ENCODE peak calls at places on chromosomes 12 and 14, in ten cellular contexts. P is IMR-90, V is heart left ventricle, J is A549, X is testis, W is HCT116, I is Peyer's patch, B is spleen, N is ovary, T is endothelial cell of umbilical vein. H is an unnamed sample.

GRCh38 chr12:87317302-87317701 is 711.9 kb downstream of the C12orf50 start:
- DNase-seq in P (peak; percentile 8), V (no peak), J (no peak), X (no peak), W (no peak), I (no peak), B (no peak), N (no peak), T (peak; percentile 55), H (no peak)

GRCh38 chr14:56331815-56332214 is 213.6 kb downstream of the PELI2 start:
- DNase-seq in P (peak; percentile 39), V (no peak), J (no peak), X (no peak), W (no peak), I (no peak), B (no peak), N (no peak), T (no peak), H (no peak)

GRCh38 chr12:11839093-11839641 is 189.7 kb downstream of the ETV6 start:
- DNase-seq in P (peak; percentile 61), V (no peak), J (no peak), X (no peak), W (no peak), I (peak; percentile 76), B (no peak), N (no peak), T (peak; percentile 93), H (no peak)

GRCh38 chr14:49892301-49892635 is 614 bp upstream of the ARF6 start:
- DNase-seq in P (peak; percentile 82), V (no peak), J (peak; percentile 91), X (peak; percentile 83), W (no peak), I (peak; percentile 84), B (no peak), N (peak; percentile 74), T (peak; percentile 83), H (peak; percentile 90)

GRCh38 chr14:51540364-51540763 is 111.3 kb upstream of the FRMD6 start:
- DNase-seq in P (peak; percentile 41), V (no peak), J (no peak), X (no peak), W (no peak), I (no peak), B (no peak), N (no peak), T (no peak), H (no peak)

GRCh38 chr12:121711925-121712461 is 559 bp upstream of the TMEM120B start:
- DNase-seq in P (no peak), V (peak; percentile 66), J (peak; percentile 53), X (peak; percentile 49), W (no peak), I (peak; percentile 58), B (peak; percentile 80), N (no peak), T (no peak), H (peak; percentile 72)

GRCh38 chr14:88005050-88005481 is at the start of gene GPR65:
- DNase-seq in P (no peak), V (no peak), J (no peak), X (no peak), W (no peak), I (peak; percentile 73), B (no peak), N (no peak), T (no peak), H (no peak)

GRCh38 chr14:54621686-54622085 is 54.8 kb downstream of the SAMD4A start:
- DNase-seq in P (peak; percentile 81), V (no peak), J (no peak), X (no peak), W (no peak), I (no peak), B (no peak), N (no peak), T (no peak), H (no peak)

GRCh38 chr12:90902596-90902995 is 52.4 kb downstream of the CCER1 start:
- DNase-seq in P (no peak), V (no peak), J (no peak), X (no peak), W (no peak), I (no peak), B (no peak), N (no peak), T (no peak), H (no peak)

GRCh38 chr14:63470877-63471565 is 72.2 kb downstream of the PPP2R5E start:
- DNase-seq in P (peak; percentile 91), V (no peak), J (peak; percentile 79), X (no peak), W (peak; percentile 16), I (no peak), B (no peak), N (no peak), T (peak; percentile 76), H (no peak)

GRCh38 chr12:59812716-59813115 is 216.9 kb downstream of the SLC16A7 start:
- DNase-seq in P (no peak), V (no peak), J (no peak), X (no peak), W (no peak), I (no peak), B (no peak), N (no peak), T (no peak), H (no peak)

DNA sequence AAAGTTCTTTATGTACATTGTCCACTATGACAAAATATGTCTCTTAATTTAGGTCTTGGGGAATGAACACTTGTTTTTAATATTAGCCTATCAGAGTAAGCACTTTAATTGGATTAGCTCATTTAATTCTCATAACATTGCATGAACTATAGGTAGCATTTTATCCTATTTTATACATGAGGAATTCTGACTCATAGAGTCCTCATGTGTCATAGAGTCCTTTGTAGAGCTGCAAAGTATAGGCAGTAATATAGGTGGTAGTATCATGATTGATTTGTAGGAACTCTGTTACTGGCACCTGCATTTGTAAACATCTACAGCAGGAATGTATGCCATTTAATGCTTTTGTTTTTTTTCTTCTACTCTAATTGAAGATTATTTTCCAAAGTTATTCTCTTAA is 96.0 kb downstream of the GPHN start:
- DNase-seq in P (no peak), V (no peak), J (no peak), X (no peak), W (no peak), I (no peak), B (no peak), N (no peak), T (no peak), H (no peak)
- TF ChIP-seq POLR2A in P (no peak), V (no peak), J (no peak), X (no peak), W (no peak), I (no peak), B (no peak), N (no peak), T (no peak), H (no peak)

GRCh38 chr14:37252434-37252833 is 54.7 kb downstream of the MIPOL1 start:
- DNase-seq in P (no peak), V (no peak), J (no peak), X (no peak), W (no peak), I (no peak), B (no peak), N (no peak), T (peak; percentile 10), H (no peak)

GRCh38 chr14:37257651-37258050 is 59.9 kb downstream of the MIPOL1 start:
- DNase-seq in P (no peak), V (no peak), J (no peak), X (no peak), W (no peak), I (no peak), B (no peak), N (no peak), T (no peak), H (no peak)

GRCh38 chr14:37253905-37254304 is 56.2 kb downstream of the MIPOL1 start:
- DNase-seq in P (peak; percentile 73), V (no peak), J (no peak), X (no peak), W (no peak), I (no peak), B (no peak), N (peak; percentile 20), T (peak; percentile 82), H (no peak)

GRCh38 chr14:37251778-37252177 is 54.0 kb downstream of the MIPOL1 start:
- DNase-seq in P (no peak), V (no peak), J (peak; percentile 16), X (no peak), W (no peak), I (no peak), B (no peak), N (no peak), T (no peak), H (no peak)

GRCh38 chr14:37254411-37254947 is 56.7 kb downstream of the MIPOL1 start:
- DNase-seq in P (no peak), V (no peak), J (no peak), X (no peak), W (no peak), I (no peak), B (no peak), N (no peak), T (no peak), H (no peak)
- H3K27ac ChIP-seq in P (no peak overlapping the region), V (no peak overlapping the region), J (no peak overlapping the region), X (no peak overlapping the region), W (no peak overlapping the region), I (no peak overlapping the region), B (no peak overlapping the region), N (no peak overlapping the region), T (no peak overlapping the region), H (no peak overlapping the region)

DNA sequence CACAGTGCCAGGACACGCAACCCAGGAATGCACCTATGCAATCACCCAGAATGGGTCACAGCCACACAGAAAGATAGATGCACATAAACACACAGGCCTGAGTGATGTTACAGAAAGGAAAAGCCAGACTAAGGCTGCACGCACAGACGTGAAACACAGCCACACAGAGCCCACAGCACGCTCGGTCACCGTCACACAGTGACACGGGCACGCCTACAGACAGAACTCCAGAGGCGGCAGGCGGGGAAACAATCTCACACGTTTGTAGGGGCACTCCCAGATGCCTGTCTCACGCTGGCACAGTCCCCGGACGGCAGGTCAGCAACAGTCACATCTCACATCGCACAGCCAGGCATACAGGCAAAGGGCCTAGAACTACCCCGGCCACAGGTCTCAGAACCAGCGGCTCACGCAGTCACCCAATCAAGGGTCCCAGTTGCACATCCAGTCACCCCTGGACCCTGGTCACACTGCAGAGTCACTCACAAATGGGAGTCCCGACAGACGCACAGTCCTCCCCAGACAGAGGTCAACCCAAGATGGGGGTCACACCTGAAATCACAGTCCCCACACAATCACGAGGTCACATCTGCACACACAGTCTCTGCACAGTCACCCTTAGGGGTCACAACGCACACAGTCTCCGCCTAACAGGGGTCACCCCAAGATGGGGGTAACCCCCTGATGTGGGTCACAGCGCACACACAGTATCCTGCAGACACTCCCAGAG is 790 bp downstream of the SSH1 start:
- DNase-seq in P (peak; percentile 87), V (peak; percentile 86), J (peak; percentile 73), X (peak; percentile 69), W (no peak), I (peak; percentile 82), B (peak; percentile 89), N (peak; percentile 55), T (peak; percentile 49), H (peak; percentile 87)
- TF ChIP-seq POLR2A in P (peak; percentile 97), V (peak; percentile 44), J (peak; percentile 72), X (no peak), W (no peak), I (peak; percentile 35), B (no peak), N (no peak), T (peak; percentile 22), H (no peak)

DNA sequence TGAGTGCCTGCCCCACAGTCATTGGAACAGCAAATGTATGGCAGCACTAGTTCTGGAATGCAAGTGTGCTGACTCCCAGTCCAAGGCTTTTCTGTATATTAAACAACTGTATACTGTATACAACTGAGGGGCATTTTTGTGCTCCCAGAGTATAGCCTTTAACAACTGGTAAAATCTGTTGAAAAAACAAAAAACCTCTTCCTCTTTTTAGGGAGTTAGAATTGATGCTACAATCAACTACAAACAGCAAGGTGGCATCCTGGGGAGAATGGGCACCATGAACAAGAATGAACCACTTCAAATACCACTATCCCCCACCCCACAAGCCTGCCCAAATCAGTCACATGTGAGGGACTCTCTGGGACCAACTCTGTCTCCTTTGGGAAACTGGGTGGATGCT is 7.7 kb downstream of the VTI1B start:
- DNase-seq in P (no peak), V (no peak), J (no peak), X (no peak), W (no peak), I (no peak), B (no peak), N (no peak), T (no peak), H (no peak)
- H3K27ac ChIP-seq in P (no peak overlapping the region), V (no peak overlapping the region), J (no peak overlapping the region), X (no peak overlapping the region), W (no peak overlapping the region), I (no peak overlapping the region), B (no peak overlapping the region), N (no peak overlapping the region), T (no peak overlapping the region), H (no peak overlapping the region)